ENCODE peak calls at places on chromosomes 4 and X, in seven cellular contexts. N, R, I, V, Y, C and L are unnamed samples.
A peak's percentile ranks its signal among the peaks of the same experiment; 100 is the strongest.

GRCh38 chr4:132332932-132333722 is 816.0 kb upstream of the PCDH10 start:
- DNase-seq in Y (no peak), V (peak; percentile 8), C (no peak), I (peak; percentile 8), N (peak; percentile 1), R (peak; percentile 22), L (peak; percentile 14)

GRCh38 chr4:69684821-69685220 is 31.8 kb upstream of the UGT2A1 start:
- DNase-seq in I (no peak), Y (no peak), N (no peak), R (no peak), C (no peak), V (no peak), L (no peak)

GRCh38 chr4:86233681-86234080 is 126.2 kb downstream of the MAPK10 start:
- DNase-seq in I (no peak), R (no peak), Y (no peak), C (peak; percentile 15), V (no peak), N (peak; percentile 95), L (no peak)

GRCh38 chr4:13415068-13415785 is 68.9 kb downstream of the RAB28 start:
- DNase-seq in V (no peak), I (no peak), R (no peak), C (no peak), N (no peak), Y (no peak), L (no peak)

GRCh38 chr4:54658321-54659093 is 750 bp downstream of the KIT start:
- DNase-seq in I (peak; percentile 55), Y (peak; percentile 52), N (peak; percentile 41), V (peak; percentile 62), R (peak; percentile 77), C (peak; percentile 36), L (peak; percentile 70)

GRCh38 chr4:168741281-168742173 is 244.7 kb downstream of the PALLD start:
- DNase-seq in I (no peak), R (no peak), Y (no peak), N (no peak), V (no peak), C (no peak), L (no peak)

GRCh38 chr4:87042986-87043820 is 108.4 kb downstream of the AFF1 start:
- DNase-seq in N (no peak), V (no peak), Y (no peak), I (no peak), C (no peak), R (peak; percentile 59), L (no peak)

GRCh38 chr4:91058345-91058744 is 931.2 kb downstream of the CCSER1 start:
- DNase-seq in C (peak; percentile 0), Y (no peak), I (no peak), N (peak; percentile 22), R (no peak), V (no peak), L (no peak)

GRCh38 chrX:11478971-11479370 is 185.8 kb downstream of the AMELX start:
- DNase-seq in R (no peak), C (peak; percentile 26), V (no peak), I (no peak), N (peak; percentile 39), Y (no peak), L (no peak)

GRCh38 chr4:139857021-139857420 is 191.4 kb downstream of the MGST2 start:
- DNase-seq in I (no peak), R (peak; percentile 91), V (peak; percentile 29), Y (peak; percentile 72), C (peak; percentile 10), N (peak; percentile 49), L (peak; percentile 26)

GRCh38 chr4:47528651-47529050 is 43.6 kb downstream of the ATP10D start:
- DNase-seq in V (no peak), C (peak; percentile 67), R (no peak), I (no peak), Y (no peak), N (peak; percentile 93), L (no peak)

GRCh38 chr4:121256346-121256745 is 92.2 kb upstream of the TNIP3 start:
- DNase-seq in Y (no peak), N (peak; percentile 94), C (peak; percentile 80), R (no peak), I (no peak), V (peak; percentile 58), L (peak; percentile 42)

GRCh38 chr4:77236806-77237205 is 79.8 kb downstream of the CCNG2 start:
- DNase-seq in I (no peak), C (no peak), Y (no peak), V (no peak), N (no peak), R (no peak), L (no peak)

GRCh38 chr4:77240469-77241066 is 83.6 kb downstream of the CCNG2 start:
- DNase-seq in R (peak; percentile 89), N (peak; percentile 35), I (peak; percentile 79), V (peak; percentile 56), C (peak; percentile 49), Y (peak; percentile 72), L (peak; percentile 84)

GRCh38 chr4:77229433-77229832 is 72.4 kb downstream of the CCNG2 start:
- DNase-seq in R (no peak), Y (no peak), V (no peak), N (no peak), C (no peak), I (no peak), L (no peak)

GRCh38 chr4:77232653-77233052 is 75.6 kb downstream of the CCNG2 start:
- DNase-seq in N (peak; percentile 64), I (no peak), Y (no peak), V (no peak), R (no peak), C (peak; percentile 11), L (peak; percentile 64)

DNA sequence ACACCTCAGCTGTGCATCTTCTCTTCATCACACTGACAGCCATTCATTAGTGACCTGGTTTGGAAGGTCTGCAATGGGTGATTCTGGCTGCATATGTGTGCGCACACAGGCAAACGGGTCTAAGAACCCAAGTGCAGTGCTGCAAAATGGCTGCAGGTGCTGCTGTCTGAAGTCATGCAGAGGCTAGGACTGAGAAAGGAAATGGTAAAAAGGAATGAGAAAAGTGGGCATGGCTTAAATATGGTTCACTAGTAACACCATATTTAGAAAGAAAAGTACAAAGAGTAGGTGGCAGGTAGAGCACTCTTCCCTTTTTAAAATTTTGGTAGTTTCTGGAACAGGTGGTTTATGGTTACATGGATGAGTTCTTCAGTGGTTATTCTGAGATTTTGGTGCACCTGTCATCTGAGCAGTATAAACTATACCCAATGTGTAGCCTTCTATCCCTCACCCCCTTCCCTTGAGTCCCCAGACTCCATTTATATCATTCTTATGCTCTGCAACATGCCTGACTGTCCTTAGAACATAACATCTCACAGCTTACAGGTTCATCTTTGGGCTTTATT is 78.4 kb downstream of the CCNG2 start:
- DNase-seq in R (no peak), V (no peak), C (no peak), I (no peak), Y (no peak), N (no peak), L (no peak)
- H2AFZ ChIP-seq in R (no peak overlapping the region), V (no peak overlapping the region), C (no peak overlapping the region), I (no peak overlapping the region), Y (no peak overlapping the region), N (no peak overlapping the region), L (no peak overlapping the region)

DNA sequence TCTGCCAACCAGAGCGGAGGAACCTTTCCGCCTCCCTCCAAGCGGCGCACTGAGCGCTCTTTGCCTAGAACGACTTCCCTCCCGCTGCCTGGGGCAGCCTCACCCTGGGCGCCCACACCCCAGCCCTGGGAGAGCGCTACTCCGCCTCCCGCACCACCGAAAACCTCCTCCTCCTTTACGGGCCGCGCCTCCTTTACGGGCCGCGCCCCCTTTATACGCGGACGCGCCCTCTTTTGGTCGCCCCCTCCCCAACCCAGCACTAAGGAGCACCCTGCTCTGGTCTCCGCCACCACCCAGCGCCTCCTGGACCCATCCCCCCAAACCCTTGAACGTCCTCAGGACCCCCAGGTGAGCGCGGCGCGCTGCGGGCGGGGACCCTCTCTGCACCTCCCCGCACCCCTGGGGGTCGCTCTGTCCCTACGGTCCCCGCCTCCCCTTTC is 586 bp upstream of the NSG1 start:
- DNase-seq in Y (no peak), N (no peak), I (peak; percentile 34), C (no peak), R (peak; percentile 65), V (no peak), L (peak; percentile 22)
- H2AFZ ChIP-seq in Y (peak overlapping the region; percentile 94), N (no peak overlapping the region), I (no peak overlapping the region), C (peak overlapping the region; percentile 85), R (peak overlapping the region; percentile 98), V (no peak overlapping the region), L (peak overlapping the region; percentile 71)

GRCh38 chr4:183837222-183837621 is 67.9 kb upstream of the STOX2 start:
- DNase-seq in C (no peak), V (no peak), Y (no peak), N (no peak), R (no peak), I (no peak), L (no peak)

GRCh38 chr4:183842134-183842838 is 62.8 kb upstream of the STOX2 start:
- DNase-seq in V (no peak), I (no peak), Y (no peak), R (no peak), C (no peak), N (no peak), L (no peak)

GRCh38 chr4:183838987-183839712 is 66.0 kb upstream of the STOX2 start:
- DNase-seq in N (no peak), R (peak; percentile 45), C (peak; percentile 15), I (no peak), V (peak; percentile 22), Y (no peak), L (peak; percentile 39)

GRCh38 chr4:183841001-183841400 is 64.1 kb upstream of the STOX2 start:
- DNase-seq in Y (no peak), R (no peak), N (no peak), V (no peak), C (no peak), I (no peak), L (no peak)

GRCh38 chr4:183840311-183840710 is 64.8 kb upstream of the STOX2 start:
- DNase-seq in I (peak; percentile 62), N (peak; percentile 64), Y (peak; percentile 77), C (peak; percentile 78), R (peak; percentile 93), V (peak; percentile 67), L (peak; percentile 92)
- H2AFZ ChIP-seq in I (no peak overlapping the region), N (no peak overlapping the region), Y (peak overlapping the region; percentile 48), C (no peak overlapping the region), R (peak overlapping the region; percentile 65), V (no peak overlapping the region), L (no peak overlapping the region)

GRCh38 chrX:53095796-53096195 is 1.9 kb downstream of the KANTR start:
- DNase-seq in I (no peak), V (no peak), N (no peak), C (no peak), Y (no peak), R (no peak), L (no peak)

GRCh38 chrX:53093748-53094583 is at the start of gene KANTR:
- DNase-seq in N (peak; percentile 94), I (peak; percentile 76), Y (peak; percentile 91), V (peak; percentile 95), C (peak; percentile 93), R (peak; percentile 96), L (peak; percentile 94)

GRCh38 chrX:53093177-53093655 is 726 bp upstream of the KANTR start:
- DNase-seq in N (peak; percentile 73), R (peak; percentile 88), I (peak; percentile 71), V (peak; percentile 79), Y (no peak), C (peak; percentile 70), L (peak; percentile 87)

GRCh38 chrX:53091354-53091753 is 2.6 kb upstream of the KANTR start:
- DNase-seq in R (no peak), C (no peak), N (no peak), Y (no peak), I (no peak), V (no peak), L (no peak)

DNA sequence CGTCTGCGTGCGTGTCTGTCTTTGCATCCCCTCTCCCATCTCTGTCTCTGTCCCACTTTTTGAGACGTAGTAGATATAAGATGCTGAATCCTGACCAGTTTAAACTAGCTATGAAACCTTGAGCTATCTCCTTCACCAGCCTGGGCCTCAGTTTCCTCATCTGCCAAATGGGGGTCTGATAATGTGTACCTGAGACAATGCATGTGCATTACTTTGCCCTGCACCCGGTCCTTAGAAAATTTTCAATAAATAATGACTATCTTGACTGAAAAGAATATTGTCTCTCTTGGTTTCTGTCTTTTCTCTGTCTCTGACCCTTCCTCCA is 604 bp downstream of the KANTR start:
- DNase-seq in V (no peak), N (no peak), R (no peak), C (no peak), Y (no peak), I (no peak), L (no peak)
- H2AFZ ChIP-seq in V (peak overlapping the region; percentile 12), N (peak overlapping the region; percentile 27), R (peak overlapping the region; percentile 48), C (peak overlapping the region; percentile 93), Y (peak overlapping the region; percentile 93), I (peak overlapping the region; percentile 86), L (peak overlapping the region; percentile 40)